ENCODE peak calls at places on chromosomes 13 and 19, in eight cellular contexts. One of them, this sample, is unnamed.

GRCh38 chr19:54432144-54432738 is 16.8 kb upstream of the LENG8 start:
- DNase-seq in tibial nerve: no peak
- DNase-seq in uterus: no peak
- DNase-seq in LHCN-M2: no peak
- DNase-seq in foreskin fibroblast: no peak
- DNase-seq in stimulated activated CD4-positive, alpha-beta T cell treated with anti-CD3 and anti-CD28 coated beads, TNF-alpha, amount 100 ng/mL, for 4 hours: no peak
- DNase-seq in COR-L47: no peak
- DNase-seq in HFF-Myc: no peak
- DNase-seq in this sample: no peak

GRCh38 chr13:114152831-114153371 is 20.5 kb upstream of the RASA3 start:
- DNase-seq in foreskin fibroblast: peak; percentile 84
- DNase-seq in HFF-Myc: no peak
- DNase-seq in COR-L47: no peak
- DNase-seq in uterus: no peak
- DNase-seq in tibial nerve: no peak
- DNase-seq in stimulated activated CD4-positive, alpha-beta T cell treated with anti-CD3 and anti-CD28 coated beads, TNF-alpha, amount 100 ng/mL, for 4 hours: no peak
- DNase-seq in LHCN-M2: no peak
- DNase-seq in this sample: no peak

GRCh38 chr13:86572115-86572514 is 772.9 kb upstream of the SLITRK6 start:
- DNase-seq in LHCN-M2: peak; percentile 9
- DNase-seq in COR-L47: no peak
- DNase-seq in HFF-Myc: no peak
- DNase-seq in uterus: no peak
- DNase-seq in stimulated activated CD4-positive, alpha-beta T cell treated with anti-CD3 and anti-CD28 coated beads, TNF-alpha, amount 100 ng/mL, for 4 hours: no peak
- DNase-seq in foreskin fibroblast: no peak
- DNase-seq in tibial nerve: no peak
- DNase-seq in this sample: no peak

GRCh38 chr13:40570930-40571329 is 95.5 kb downstream of the FOXO1 start:
- DNase-seq in LHCN-M2: no peak
- DNase-seq in uterus: no peak
- DNase-seq in stimulated activated CD4-positive, alpha-beta T cell treated with anti-CD3 and anti-CD28 coated beads, TNF-alpha, amount 100 ng/mL, for 4 hours: no peak
- DNase-seq in HFF-Myc: no peak
- DNase-seq in tibial nerve: no peak
- DNase-seq in COR-L47: no peak
- DNase-seq in foreskin fibroblast: no peak
- DNase-seq in this sample: no peak

GRCh38 chr13:114078501-114079451 is 53.6 kb downstream of the RASA3 start:
- DNase-seq in stimulated activated CD4-positive, alpha-beta T cell treated with anti-CD3 and anti-CD28 coated beads, TNF-alpha, amount 100 ng/mL, for 4 hours: no peak
- DNase-seq in tibial nerve: no peak
- DNase-seq in COR-L47: no peak
- DNase-seq in LHCN-M2: peak; percentile 60
- DNase-seq in foreskin fibroblast: peak; percentile 85
- DNase-seq in HFF-Myc: peak; percentile 51
- DNase-seq in uterus: peak; percentile 58
- DNase-seq in this sample: no peak

GRCh38 chr19:39449116-39449797 is 3.9 kb downstream of the SUPT5H start:
- DNase-seq in tibial nerve: no peak
- DNase-seq in HFF-Myc: no peak
- DNase-seq in stimulated activated CD4-positive, alpha-beta T cell treated with anti-CD3 and anti-CD28 coated beads, TNF-alpha, amount 100 ng/mL, for 4 hours: no peak
- DNase-seq in LHCN-M2: no peak
- DNase-seq in foreskin fibroblast: no peak
- DNase-seq in COR-L47: no peak
- DNase-seq in uterus: no peak
- DNase-seq in this sample: no peak

GRCh38 chr19:2315818-2316353 is 7.9 kb upstream of the LINGO3 start:
- DNase-seq in HFF-Myc: no peak
- DNase-seq in LHCN-M2: peak; percentile 57
- DNase-seq in COR-L47: no peak
- DNase-seq in foreskin fibroblast: peak; percentile 86
- DNase-seq in uterus: no peak
- DNase-seq in stimulated activated CD4-positive, alpha-beta T cell treated with anti-CD3 and anti-CD28 coated beads, TNF-alpha, amount 100 ng/mL, for 4 hours: no peak
- DNase-seq in tibial nerve: peak; percentile 53
- DNase-seq in this sample: no peak

GRCh38 chr13:51793570-51794273 is 10.2 kb downstream of the DHRS12 start:
- DNase-seq in stimulated activated CD4-positive, alpha-beta T cell treated with anti-CD3 and anti-CD28 coated beads, TNF-alpha, amount 100 ng/mL, for 4 hours: peak; percentile 38
- DNase-seq in HFF-Myc: peak; percentile 42
- DNase-seq in uterus: no peak
- DNase-seq in foreskin fibroblast: peak; percentile 88
- DNase-seq in tibial nerve: no peak
- DNase-seq in COR-L47: no peak
- DNase-seq in LHCN-M2: peak; percentile 78
- DNase-seq in this sample: no peak

GRCh38 chr19:35911173-35911572 is 3.1 kb upstream of the TYROBP start:
- DNase-seq in tibial nerve: no peak
- DNase-seq in uterus: no peak
- DNase-seq in COR-L47: no peak
- DNase-seq in foreskin fibroblast: no peak
- DNase-seq in LHCN-M2: no peak
- DNase-seq in stimulated activated CD4-positive, alpha-beta T cell treated with anti-CD3 and anti-CD28 coated beads, TNF-alpha, amount 100 ng/mL, for 4 hours: no peak
- DNase-seq in HFF-Myc: no peak
- DNase-seq in this sample: no peak

GRCh38 chr13:110424596-110425443 is 117.7 kb downstream of the COL4A2 start:
- DNase-seq in LHCN-M2: no peak
- DNase-seq in stimulated activated CD4-positive, alpha-beta T cell treated with anti-CD3 and anti-CD28 coated beads, TNF-alpha, amount 100 ng/mL, for 4 hours: no peak
- DNase-seq in uterus: no peak
- DNase-seq in tibial nerve: no peak
- DNase-seq in foreskin fibroblast: no peak
- DNase-seq in HFF-Myc: no peak
- DNase-seq in COR-L47: no peak
- DNase-seq in this sample: no peak